ENCODE peak calls at places on chromosome 22, in six cellular contexts. One of them, this sample, is unnamed.
A peak's percentile ranks its signal among the peaks of the same experiment; 100 is the strongest.

GRCh38 chr22:19862616-19863246 is 8.1 kb upstream of the GNB1L start:
- DNase-seq in fibroblast of pulmonary artery: no peak
- DNase-seq in mucosa of descending colon: no peak
- DNase-seq in H9: no peak
- DNase-seq in RWPE1: no peak
- DNase-seq in astrocyte of the spinal cord: no peak
- DNase-seq in this sample: no peak

GRCh38 chr22:29567338-29567737 is 13.6 kb downstream of the NIPSNAP1 start:
- DNase-seq in astrocyte of the spinal cord: no peak
- DNase-seq in mucosa of descending colon: no peak
- DNase-seq in fibroblast of pulmonary artery: no peak
- DNase-seq in H9: no peak
- DNase-seq in RWPE1: no peak
- DNase-seq in this sample: no peak

GRCh38 chr22:38033522-38034277 is 23.5 kb upstream of the PICK1 start:
- DNase-seq in astrocyte of the spinal cord: no peak
- DNase-seq in H9: peak; percentile 26
- DNase-seq in fibroblast of pulmonary artery: no peak
- DNase-seq in RWPE1: no peak
- DNase-seq in mucosa of descending colon: peak; percentile 49
- DNase-seq in this sample: no peak

GRCh38 chr22:46738642-46738960 is 549 bp upstream of the CERK start:
- DNase-seq in RWPE1: no peak
- DNase-seq in mucosa of descending colon: no peak
- DNase-seq in astrocyte of the spinal cord: no peak
- DNase-seq in H9: no peak
- DNase-seq in fibroblast of pulmonary artery: no peak
- DNase-seq in this sample: no peak

GRCh38 chr22:36419912-36420882 is 32.4 kb upstream of the MYH9 start:
- DNase-seq in H9: no peak
- DNase-seq in RWPE1: no peak
- DNase-seq in fibroblast of pulmonary artery: no peak
- DNase-seq in astrocyte of the spinal cord: no peak
- DNase-seq in mucosa of descending colon: no peak
- DNase-seq in this sample: no peak

GRCh38 chr22:35480143-35480542 is 60.5 kb upstream of the RASD2 start:
- DNase-seq in RWPE1: no peak
- DNase-seq in mucosa of descending colon: peak; percentile 72
- DNase-seq in H9: peak; percentile 13
- DNase-seq in astrocyte of the spinal cord: peak; percentile 63
- DNase-seq in fibroblast of pulmonary artery: no peak
- DNase-seq in this sample: no peak

GRCh38 chr22:23548501-23549197 is 31.4 kb downstream of the IGLL1 start:
- DNase-seq in mucosa of descending colon: no peak
- DNase-seq in fibroblast of pulmonary artery: no peak
- DNase-seq in H9: peak; percentile 9
- DNase-seq in RWPE1: no peak
- DNase-seq in astrocyte of the spinal cord: no peak
- DNase-seq in this sample: no peak

GRCh38 chr22:24225044-24225601 is 19.8 kb downstream of the GGT5 start:
- DNase-seq in astrocyte of the spinal cord: no peak
- DNase-seq in fibroblast of pulmonary artery: no peak
- DNase-seq in RWPE1: no peak
- DNase-seq in mucosa of descending colon: no peak
- DNase-seq in H9: no peak
- DNase-seq in this sample: no peak

GRCh38 chr22:47411006-47411405 is 648.6 kb downstream of the TBC1D22A start:
- DNase-seq in mucosa of descending colon: peak; percentile 16
- DNase-seq in fibroblast of pulmonary artery: no peak
- DNase-seq in RWPE1: no peak
- DNase-seq in H9: no peak
- DNase-seq in astrocyte of the spinal cord: no peak
- DNase-seq in this sample: no peak

GRCh38 chr22:19742160-19743066 is 18.2 kb upstream of the TBX1 start:
- DNase-seq in mucosa of descending colon: no peak
- DNase-seq in H9: no peak
- DNase-seq in RWPE1: no peak
- DNase-seq in astrocyte of the spinal cord: no peak
- DNase-seq in fibroblast of pulmonary artery: no peak
- DNase-seq in this sample: no peak

GRCh38 chr22:48146426-48146825 is 1384.0 kb downstream of the TBC1D22A start:
- DNase-seq in H9: no peak
- DNase-seq in fibroblast of pulmonary artery: no peak
- DNase-seq in mucosa of descending colon: no peak
- DNase-seq in RWPE1: no peak
- DNase-seq in astrocyte of the spinal cord: no peak
- DNase-seq in this sample: no peak

GRCh38 chr22:25148149-25148691 is 51.4 kb upstream of the CRYBB3 start:
- DNase-seq in astrocyte of the spinal cord: no peak
- DNase-seq in H9: no peak
- DNase-seq in RWPE1: no peak
- DNase-seq in mucosa of descending colon: no peak
- DNase-seq in fibroblast of pulmonary artery: no peak
- DNase-seq in this sample: no peak

GRCh38 chr22:27318516-27318915 is 483.0 kb downstream of the MN1 start:
- DNase-seq in H9: peak; percentile 7
- DNase-seq in astrocyte of the spinal cord: peak; percentile 48
- DNase-seq in RWPE1: no peak
- DNase-seq in mucosa of descending colon: no peak
- DNase-seq in fibroblast of pulmonary artery: peak; percentile 94
- DNase-seq in this sample: peak; percentile 91

GRCh38 chr22:49852898-49853894 is at the start of gene ZBED4:
- DNase-seq in astrocyte of the spinal cord: peak; percentile 96
- DNase-seq in H9: peak; percentile 96
- DNase-seq in mucosa of descending colon: peak; percentile 99
- DNase-seq in fibroblast of pulmonary artery: peak; percentile 97
- DNase-seq in RWPE1: peak; percentile 97
- DNase-seq in this sample: peak; percentile 95

GRCh38 chr22:39634530-39635399 is 64.2 kb downstream of the CACNA1I start:
- DNase-seq in H9: no peak
- DNase-seq in mucosa of descending colon: no peak
- DNase-seq in fibroblast of pulmonary artery: peak; percentile 88
- DNase-seq in RWPE1: peak; percentile 91
- DNase-seq in astrocyte of the spinal cord: peak; percentile 87
- DNase-seq in this sample: peak; percentile 81

GRCh38 chr22:37555029-37555428 is 5.3 kb upstream of the CDC42EP1 start:
- DNase-seq in fibroblast of pulmonary artery: no peak
- DNase-seq in astrocyte of the spinal cord: no peak
- DNase-seq in RWPE1: no peak
- DNase-seq in H9: no peak
- DNase-seq in mucosa of descending colon: no peak
- DNase-seq in this sample: no peak

GRCh38 chr22:24460418-24461089 is 33.2 kb downstream of the ADORA2A start:
- DNase-seq in RWPE1: no peak
- DNase-seq in astrocyte of the spinal cord: peak; percentile 59
- DNase-seq in mucosa of descending colon: no peak
- DNase-seq in fibroblast of pulmonary artery: no peak
- DNase-seq in H9: no peak
- DNase-seq in this sample: peak; percentile 16

GRCh38 chr22:19679476-19680099 is 34.7 kb upstream of the SEPTIN5 start:
- DNase-seq in astrocyte of the spinal cord: no peak
- DNase-seq in RWPE1: no peak
- DNase-seq in H9: peak; percentile 79
- DNase-seq in mucosa of descending colon: no peak
- DNase-seq in fibroblast of pulmonary artery: no peak
- DNase-seq in this sample: peak; percentile 12

GRCh38 chr22:41946360-41947180 is at the start of gene CENPM:
- DNase-seq in H9: peak; percentile 98
- DNase-seq in astrocyte of the spinal cord: peak; percentile 94
- DNase-seq in fibroblast of pulmonary artery: peak; percentile 92
- DNase-seq in mucosa of descending colon: peak; percentile 93
- DNase-seq in RWPE1: peak; percentile 86
- DNase-seq in this sample: peak; percentile 90
- TF ChIP-seq CTCF in H9: peak; percentile 26
- TF ChIP-seq CTCF in astrocyte of the spinal cord: peak; percentile 36
- TF ChIP-seq CTCF in fibroblast of pulmonary artery: peak; percentile 26
- TF ChIP-seq CTCF in mucosa of descending colon: no peak
- TF ChIP-seq CTCF in RWPE1: no peak
- TF ChIP-seq CTCF in this sample: peak; percentile 43

DNA sequence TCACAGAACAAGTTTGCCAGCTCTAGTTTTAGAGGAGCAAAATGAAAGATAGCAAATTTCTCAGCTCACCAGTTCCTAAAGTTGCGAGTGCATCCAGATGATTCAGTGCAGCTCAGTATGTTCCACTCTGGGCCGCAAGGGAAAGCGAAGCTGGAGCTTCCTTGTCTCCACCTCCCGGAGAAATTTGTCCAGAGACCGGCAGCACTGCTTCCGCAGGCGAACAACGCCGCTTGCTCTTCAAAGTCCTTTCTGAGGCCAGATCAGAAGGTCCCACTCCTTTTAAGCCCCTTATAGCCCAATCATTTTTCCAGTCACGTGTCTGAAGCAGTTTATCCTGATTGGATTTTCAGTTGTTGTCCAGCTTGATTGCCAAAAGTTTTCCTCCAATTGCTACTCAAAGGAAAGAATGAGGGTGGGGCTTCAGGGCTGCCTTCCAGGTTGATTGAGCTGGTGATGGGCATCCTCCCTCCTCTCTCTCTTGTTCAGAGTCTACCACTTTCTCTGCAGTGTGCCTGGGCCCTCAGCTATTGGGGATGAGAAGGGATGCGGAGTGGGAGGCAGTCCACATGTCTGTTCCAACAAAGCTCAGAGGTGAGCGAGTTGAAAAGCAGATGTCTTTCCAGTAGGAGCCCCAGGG is at the start of gene ZNF280A:
- DNase-seq in RWPE1: no peak
- DNase-seq in astrocyte of the spinal cord: peak; percentile 3
- DNase-seq in H9: peak; percentile 44
- DNase-seq in fibroblast of pulmonary artery: peak; percentile 58
- DNase-seq in mucosa of descending colon: no peak
- DNase-seq in this sample: peak; percentile 19
- TF ChIP-seq CTCF in RWPE1: no peak
- TF ChIP-seq CTCF in astrocyte of the spinal cord: no peak
- TF ChIP-seq CTCF in H9: no peak
- TF ChIP-seq CTCF in fibroblast of pulmonary artery: peak; percentile 10
- TF ChIP-seq CTCF in mucosa of descending colon: no peak
- TF ChIP-seq CTCF in this sample: peak; percentile 34

DNA sequence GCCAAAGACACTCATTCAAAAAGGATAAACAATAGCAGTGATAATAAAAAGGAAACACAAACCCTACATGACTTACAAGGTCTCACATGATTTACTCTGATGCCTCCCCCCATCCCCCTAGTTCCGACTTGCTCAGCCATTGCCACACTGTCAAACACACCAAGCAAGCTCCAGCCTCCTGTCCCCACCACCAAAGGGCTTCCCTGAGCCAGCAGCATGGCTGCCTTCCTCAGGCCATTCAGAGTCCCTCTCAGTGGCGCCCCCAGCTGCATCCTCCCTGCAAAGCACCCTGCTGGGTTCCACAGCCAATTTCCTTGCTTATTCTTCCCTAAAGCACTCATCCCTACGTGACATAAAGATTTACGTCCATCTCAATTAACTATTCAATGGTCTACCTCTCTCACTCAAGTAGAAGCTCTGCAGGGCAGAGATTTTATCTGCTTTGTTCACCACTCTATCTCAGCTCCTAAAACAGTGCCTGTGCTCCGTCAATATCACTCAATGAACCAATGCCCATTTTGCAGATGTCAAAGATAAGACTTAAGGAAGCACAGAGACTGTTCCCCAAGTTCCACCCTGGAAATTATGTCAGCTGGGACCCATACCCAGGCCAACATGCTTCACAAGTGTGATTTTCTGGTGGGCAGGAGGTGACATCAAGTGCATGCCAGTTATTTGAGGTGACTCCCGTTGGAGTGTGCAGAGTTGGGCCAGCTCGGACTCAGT is 106.9 kb downstream of the SYN3 start:
- DNase-seq in RWPE1: no peak
- DNase-seq in fibroblast of pulmonary artery: peak; percentile 44
- DNase-seq in astrocyte of the spinal cord: no peak
- DNase-seq in H9: peak; percentile 37
- DNase-seq in mucosa of descending colon: no peak
- DNase-seq in this sample: no peak
- TF ChIP-seq CTCF in RWPE1: no peak
- TF ChIP-seq CTCF in fibroblast of pulmonary artery: peak; percentile 19
- TF ChIP-seq CTCF in astrocyte of the spinal cord: no peak
- TF ChIP-seq CTCF in H9: peak; percentile 65
- TF ChIP-seq CTCF in mucosa of descending colon: no peak
- TF ChIP-seq CTCF in this sample: no peak

GRCh38 chr22:44807915-44808690 is 55.7 kb downstream of the ARHGAP8 start:
- DNase-seq in astrocyte of the spinal cord: no peak
- DNase-seq in mucosa of descending colon: no peak
- DNase-seq in H9: peak; percentile 73
- DNase-seq in RWPE1: no peak
- DNase-seq in fibroblast of pulmonary artery: no peak
- DNase-seq in this sample: no peak
- TF ChIP-seq CTCF in astrocyte of the spinal cord: peak; percentile 34
- TF ChIP-seq CTCF in mucosa of descending colon: no peak
- TF ChIP-seq CTCF in H9: peak; percentile 65
- TF ChIP-seq CTCF in RWPE1: no peak
- TF ChIP-seq CTCF in fibroblast of pulmonary artery: peak; percentile 21
- TF ChIP-seq CTCF in this sample: peak; percentile 15

DNA sequence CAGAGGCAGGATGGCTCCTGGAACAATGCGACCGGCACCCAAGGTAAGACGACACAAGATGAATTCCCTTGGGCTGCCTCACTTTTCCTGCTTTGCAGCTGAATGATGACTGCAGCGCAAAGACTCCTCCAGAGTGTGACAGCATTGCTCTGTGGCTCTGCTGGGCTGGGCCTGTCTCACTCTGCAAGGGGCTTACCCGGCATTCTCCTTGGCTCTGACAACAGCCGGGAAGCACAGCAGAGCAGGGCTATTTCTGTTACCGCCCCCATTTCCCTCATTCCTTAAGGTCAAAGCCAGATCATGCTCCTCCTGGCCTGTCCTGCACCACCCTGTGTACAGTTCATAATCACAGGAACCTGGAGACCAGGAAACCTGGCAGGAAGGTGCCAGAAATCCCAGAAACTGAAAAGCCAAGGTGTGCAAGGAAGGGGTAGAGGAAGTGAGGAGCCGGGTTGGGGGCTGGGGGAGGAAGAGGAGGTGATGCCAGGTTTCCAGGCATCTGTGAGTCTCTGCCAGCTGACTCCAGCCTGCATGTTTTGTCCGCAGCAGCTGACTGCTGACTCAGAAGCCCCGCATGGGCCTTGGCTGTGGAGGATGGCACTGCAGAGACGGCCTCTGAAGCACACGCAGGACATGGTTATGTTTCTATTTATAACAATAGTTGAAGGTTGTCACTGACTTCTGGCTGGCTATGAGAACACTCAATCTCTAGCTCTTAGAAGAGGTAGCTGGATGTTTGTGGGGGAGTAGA is 113.6 kb downstream of the MICAL3 start:
- DNase-seq in H9: peak; percentile 80
- DNase-seq in fibroblast of pulmonary artery: peak; percentile 88
- DNase-seq in RWPE1: peak; percentile 49
- DNase-seq in mucosa of descending colon: no peak
- DNase-seq in astrocyte of the spinal cord: peak; percentile 84
- DNase-seq in this sample: peak; percentile 88
- TF ChIP-seq CTCF in H9: peak; percentile 37
- TF ChIP-seq CTCF in fibroblast of pulmonary artery: peak; percentile 55
- TF ChIP-seq CTCF in RWPE1: no peak
- TF ChIP-seq CTCF in mucosa of descending colon: no peak
- TF ChIP-seq CTCF in astrocyte of the spinal cord: peak; percentile 65
- TF ChIP-seq CTCF in this sample: peak; percentile 55

GRCh38 chr22:30717331-30717921 is 22.8 kb downstream of the OSBP2 start:
- DNase-seq in fibroblast of pulmonary artery: peak; percentile 78
- DNase-seq in astrocyte of the spinal cord: peak; percentile 77
- DNase-seq in mucosa of descending colon: no peak
- DNase-seq in RWPE1: peak; percentile 26
- DNase-seq in H9: no peak
- DNase-seq in this sample: peak; percentile 69
- TF ChIP-seq CTCF in fibroblast of pulmonary artery: no peak
- TF ChIP-seq CTCF in astrocyte of the spinal cord: no peak
- TF ChIP-seq CTCF in mucosa of descending colon: no peak
- TF ChIP-seq CTCF in RWPE1: no peak
- TF ChIP-seq CTCF in H9: no peak
- TF ChIP-seq CTCF in this sample: no peak

This sample was measured in fibroblast of the aortic adventitia.